ENCODE peak calls at places on chromosomes 2 and 18, in seven cellular contexts. One of them, this sample, is unnamed.

GRCh38 chr2:234247453-234248180 is 197.1 kb downstream of the SPP2 start:
- DNase-seq in anterior cingulate cortex: no peak
- DNase-seq in AG04450: no peak
- DNase-seq in breast epithelium: no peak
- DNase-seq in stimulated activated CD4-positive, alpha-beta T cell treated with anti-CD3 and anti-CD28 coated beads, TNF-alpha, amount 100 ng/mL, for 24 hours: no peak
- DNase-seq in fibroblast of the aortic adventitia: no peak
- DNase-seq in endodermal cell: no peak
- DNase-seq in this sample: no peak

GRCh38 chr18:37270046-37270665 is 295.4 kb downstream of the CELF4 start:
- DNase-seq in anterior cingulate cortex: no peak
- DNase-seq in AG04450: peak; percentile 8
- DNase-seq in breast epithelium: no peak
- DNase-seq in stimulated activated CD4-positive, alpha-beta T cell treated with anti-CD3 and anti-CD28 coated beads, TNF-alpha, amount 100 ng/mL, for 24 hours: no peak
- DNase-seq in fibroblast of the aortic adventitia: peak; percentile 57
- DNase-seq in endodermal cell: peak; percentile 88
- DNase-seq in this sample: no peak

GRCh38 chr18:37721544-37722302 is 156.1 kb upstream of the CELF4 start:
- DNase-seq in anterior cingulate cortex: no peak
- DNase-seq in AG04450: no peak
- DNase-seq in breast epithelium: no peak
- DNase-seq in stimulated activated CD4-positive, alpha-beta T cell treated with anti-CD3 and anti-CD28 coated beads, TNF-alpha, amount 100 ng/mL, for 24 hours: no peak
- DNase-seq in fibroblast of the aortic adventitia: no peak
- DNase-seq in endodermal cell: no peak
- DNase-seq in this sample: no peak

GRCh38 chr2:9737053-9737875 is 106.0 kb upstream of the TAF1B start:
- DNase-seq in anterior cingulate cortex: no peak
- DNase-seq in AG04450: no peak
- DNase-seq in breast epithelium: no peak
- DNase-seq in stimulated activated CD4-positive, alpha-beta T cell treated with anti-CD3 and anti-CD28 coated beads, TNF-alpha, amount 100 ng/mL, for 24 hours: no peak
- DNase-seq in fibroblast of the aortic adventitia: no peak
- DNase-seq in endodermal cell: no peak
- DNase-seq in this sample: no peak

GRCh38 chr18:55079481-55080350 is 120.5 kb upstream of the CCDC68 start:
- DNase-seq in anterior cingulate cortex: no peak
- DNase-seq in AG04450: no peak
- DNase-seq in breast epithelium: no peak
- DNase-seq in stimulated activated CD4-positive, alpha-beta T cell treated with anti-CD3 and anti-CD28 coated beads, TNF-alpha, amount 100 ng/mL, for 24 hours: no peak
- DNase-seq in fibroblast of the aortic adventitia: no peak
- DNase-seq in endodermal cell: peak; percentile 57
- DNase-seq in this sample: no peak

GRCh38 chr18:32674491-32674890 is 98.3 kb downstream of the KLHL14 start:
- DNase-seq in anterior cingulate cortex: no peak
- DNase-seq in AG04450: no peak
- DNase-seq in breast epithelium: no peak
- DNase-seq in stimulated activated CD4-positive, alpha-beta T cell treated with anti-CD3 and anti-CD28 coated beads, TNF-alpha, amount 100 ng/mL, for 24 hours: no peak
- DNase-seq in fibroblast of the aortic adventitia: no peak
- DNase-seq in endodermal cell: no peak
- DNase-seq in this sample: no peak

GRCh38 chr2:226981731-226982373 is 146.0 kb downstream of the RHBDD1 start:
- DNase-seq in anterior cingulate cortex: no peak
- DNase-seq in AG04450: no peak
- DNase-seq in breast epithelium: no peak
- DNase-seq in stimulated activated CD4-positive, alpha-beta T cell treated with anti-CD3 and anti-CD28 coated beads, TNF-alpha, amount 100 ng/mL, for 24 hours: no peak
- DNase-seq in fibroblast of the aortic adventitia: peak; percentile 43
- DNase-seq in endodermal cell: no peak
- DNase-seq in this sample: no peak

GRCh38 chr2:224786848-224787247 is 70.7 kb upstream of the CCDC195 start:
- DNase-seq in anterior cingulate cortex: no peak
- DNase-seq in AG04450: no peak
- DNase-seq in breast epithelium: no peak
- DNase-seq in stimulated activated CD4-positive, alpha-beta T cell treated with anti-CD3 and anti-CD28 coated beads, TNF-alpha, amount 100 ng/mL, for 24 hours: no peak
- DNase-seq in fibroblast of the aortic adventitia: no peak
- DNase-seq in endodermal cell: no peak
- DNase-seq in this sample: no peak

GRCh38 chr2:241514545-241514944 is 6.2 kb upstream of the STK25 start:
- DNase-seq in anterior cingulate cortex: no peak
- DNase-seq in AG04450: no peak
- DNase-seq in breast epithelium: no peak
- DNase-seq in stimulated activated CD4-positive, alpha-beta T cell treated with anti-CD3 and anti-CD28 coated beads, TNF-alpha, amount 100 ng/mL, for 24 hours: no peak
- DNase-seq in fibroblast of the aortic adventitia: no peak
- DNase-seq in endodermal cell: no peak
- DNase-seq in this sample: no peak

This sample was measured in GM12891.